ENCODE peak calls at places on chromosome 17, in eight cellular contexts. T is IMR-90, Z is A549, X is K562, V is H1, B is HepG2, L is SK-N-SH, G is GM12878. H is an unnamed sample.

GRCh38 chr17:50128441-50129302 is 1.3 kb downstream of the SAMD14 start:
- DNase-seq in T (peak; percentile 18), Z (no peak), X (no peak), V (peak; percentile 84), B (no peak), L (no peak), G (no peak), H (peak; percentile 65)

GRCh38 chr17:55812323-55812722 is 61.5 kb downstream of the PCTP start:
- DNase-seq in T (no peak), Z (no peak), X (no peak), V (no peak), B (no peak), L (no peak), G (no peak), H (no peak)

GRCh38 chr17:8742274-8742673 is 2.4 kb downstream of the CCDC42 start:
- DNase-seq in T (no peak), Z (no peak), X (no peak), V (no peak), B (no peak), L (no peak), G (no peak), H (no peak)

GRCh38 chr17:48046296-48046695 is 1.9 kb upstream of the NFE2L1 start:
- DNase-seq in T (no peak), Z (no peak), X (no peak), V (no peak), B (no peak), L (no peak), G (no peak), H (no peak)

GRCh38 chr17:29107933-29108805 is 65.2 kb downstream of the PIPOX start:
- DNase-seq in T (no peak), Z (peak; percentile 61), X (no peak), V (no peak), B (peak; percentile 25), L (peak; percentile 86), G (no peak), H (no peak)

GRCh38 chr17:69608808-69609494 is 194.5 kb downstream of the MAP2K6 start:
- DNase-seq in T (peak; percentile 96), Z (no peak), X (no peak), V (no peak), B (no peak), L (no peak), G (no peak), H (no peak)

GRCh38 chr17:31235110-31235509 is 61.9 kb downstream of the OMG start:
- DNase-seq in T (no peak), Z (no peak), X (no peak), V (no peak), B (no peak), L (no peak), G (no peak), H (no peak)

GRCh38 chr17:7133916-7134315 is 19.3 kb upstream of the ASGR2 start:
- DNase-seq in T (no peak), Z (no peak), X (no peak), V (no peak), B (no peak), L (no peak), G (no peak), H (no peak)

GRCh38 chr17:42276609-42277341 is 584 bp upstream of the STAT5B start:
- DNase-seq in T (peak; percentile 88), Z (peak; percentile 76), X (peak; percentile 71), V (peak; percentile 82), B (peak; percentile 73), L (peak; percentile 74), G (no peak), H (peak; percentile 56)

GRCh38 chr17:231966-232807 is 50.7 kb upstream of the DOC2B start:
- DNase-seq in T (no peak), Z (no peak), X (no peak), V (peak; percentile 29), B (no peak), L (peak; percentile 54), G (no peak), H (peak; percentile 6)

GRCh38 chr17:1787301-1787902 is 25.5 kb downstream of the SERPINF1 start:
- DNase-seq in T (peak; percentile 96), Z (peak; percentile 99), X (no peak), V (no peak), B (peak; percentile 29), L (peak; percentile 52), G (no peak), H (no peak)

DNA sequence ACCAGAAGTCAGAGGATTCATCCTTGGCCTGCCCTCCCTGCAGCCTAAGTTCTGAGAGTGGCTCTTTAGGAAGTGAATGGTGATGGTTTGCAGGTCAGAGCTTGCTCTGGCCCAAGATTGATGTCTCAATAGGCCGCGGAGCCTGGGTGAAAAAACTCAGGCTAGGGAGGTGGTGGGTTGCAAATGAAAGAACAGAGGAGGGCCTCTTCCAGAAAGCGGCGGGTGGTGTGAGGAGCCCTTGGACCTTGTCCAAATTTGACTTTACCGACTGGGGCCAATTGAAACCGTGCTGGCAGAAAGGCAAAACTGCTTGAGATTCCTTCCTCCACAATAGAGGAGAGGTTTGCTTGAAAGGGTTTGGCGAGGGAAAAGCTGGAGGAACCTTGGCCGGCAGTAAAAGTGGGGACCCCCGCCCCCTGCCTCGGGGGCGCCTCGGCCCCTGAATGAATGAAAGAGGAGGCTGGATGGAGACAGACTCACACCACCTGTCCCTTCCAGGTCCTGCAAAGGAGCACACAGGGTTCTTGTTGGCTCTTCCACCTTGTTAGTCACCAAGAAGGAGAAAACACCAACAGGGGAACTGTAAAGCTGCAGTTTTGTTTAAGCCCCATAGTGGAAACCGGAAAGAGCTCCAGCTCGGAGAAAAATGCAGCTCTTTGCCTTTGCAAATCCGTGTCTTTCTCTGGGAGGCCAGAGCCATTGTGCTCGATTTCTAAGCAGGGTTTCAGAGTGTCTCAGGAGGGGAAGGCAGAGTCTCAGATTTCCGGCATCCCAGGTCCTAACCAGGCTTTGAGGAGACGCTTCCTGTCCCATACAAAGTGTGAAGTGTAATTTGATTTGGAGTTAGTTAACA is 331.4 kb downstream of the SEC14L1 start:
- DNase-seq in T (peak; percentile 64), Z (no peak), X (no peak), V (no peak), B (no peak), L (peak; percentile 67), G (no peak), H (no peak)
- TF ChIP-seq USF2 in T (no peak), Z (no peak), X (no peak), V (no peak), B (no peak), L (no peak), G (no peak), H (no peak)

DNA sequence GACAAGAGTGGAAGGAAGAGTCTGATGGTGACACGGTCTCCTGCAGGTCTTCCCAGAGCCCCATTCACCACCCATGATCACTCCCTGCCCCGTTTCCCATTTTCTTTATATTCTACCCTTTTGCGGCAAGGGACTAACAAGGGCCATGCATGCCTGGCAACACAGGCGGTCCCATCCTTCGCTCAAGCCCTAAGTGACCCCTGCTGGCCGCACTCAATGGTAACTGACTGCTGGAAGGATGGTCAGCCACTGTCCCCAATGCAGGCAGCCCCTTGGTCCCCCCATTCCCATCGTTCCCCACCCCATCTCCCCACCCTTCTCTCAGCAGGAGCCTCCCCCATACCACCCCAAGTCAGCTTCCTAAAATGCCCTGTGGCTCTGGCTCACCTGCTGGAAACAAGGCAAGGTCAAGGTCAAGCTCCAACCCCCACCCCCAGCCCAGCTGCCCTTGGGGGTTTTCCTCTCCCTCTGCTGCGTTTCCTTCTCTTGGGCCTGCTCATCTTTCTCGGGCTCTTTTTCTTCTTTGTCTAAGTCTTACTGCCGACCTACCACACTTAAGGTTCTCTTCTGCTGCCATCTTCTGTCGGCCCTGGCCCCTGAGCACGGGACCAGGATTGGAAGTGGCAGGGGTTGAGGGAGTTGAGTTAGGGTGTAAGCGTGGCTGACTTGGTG is 116.0 kb downstream of the RPTOR start:
- DNase-seq in T (no peak), Z (no peak), X (peak; percentile 28), V (no peak), B (no peak), L (no peak), G (no peak), H (no peak)
- TF ChIP-seq USF2 in T (no peak), Z (no peak), X (no peak), V (no peak), B (no peak), L (no peak), G (no peak), H (no peak)

GRCh38 chr17:33942414-33942813 is 312.7 kb upstream of the CCL2 start:
- DNase-seq in T (no peak), Z (no peak), X (peak; percentile 59), V (no peak), B (no peak), L (peak; percentile 34), G (no peak), H (no peak)

GRCh38 chr17:33940769-33941168 is 314.3 kb upstream of the CCL2 start:
- DNase-seq in T (no peak), Z (no peak), X (no peak), V (no peak), B (no peak), L (no peak), G (no peak), H (no peak)

GRCh38 chr17:33939959-33940358 is 315.1 kb upstream of the CCL2 start:
- DNase-seq in T (no peak), Z (no peak), X (no peak), V (no peak), B (no peak), L (no peak), G (no peak), H (no peak)

GRCh38 chr17:33944412-33944811 is 310.7 kb upstream of the CCL2 start:
- DNase-seq in T (no peak), Z (no peak), X (no peak), V (no peak), B (no peak), L (no peak), G (no peak), H (no peak)

DNA sequence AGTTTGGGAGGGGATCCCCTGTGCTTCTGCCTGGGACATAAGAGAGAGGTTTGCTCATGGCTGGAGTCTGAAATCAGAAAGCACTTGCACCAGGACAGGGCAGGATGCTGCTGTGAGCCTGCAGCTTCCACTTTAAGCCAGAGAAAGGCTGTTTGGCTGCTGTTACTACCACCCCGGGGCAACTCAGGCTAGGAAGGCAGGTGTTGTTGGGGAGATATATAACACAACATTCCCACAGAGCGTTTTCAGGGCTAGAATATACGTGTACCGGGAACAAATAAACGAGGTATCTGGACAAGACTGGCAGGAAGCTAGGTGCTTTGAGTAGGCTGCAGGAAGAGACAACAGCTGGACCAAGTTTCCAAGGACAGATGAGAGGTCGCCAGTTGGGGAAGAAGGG is 313.3 kb upstream of the CCL2 start:
- DNase-seq in T (no peak), Z (no peak), X (no peak), V (no peak), B (no peak), L (no peak), G (no peak), H (no peak)
- TF ChIP-seq USF2 in T (no peak), Z (no peak), X (no peak), V (no peak), B (no peak), L (no peak), G (no peak), H (no peak)

DNA sequence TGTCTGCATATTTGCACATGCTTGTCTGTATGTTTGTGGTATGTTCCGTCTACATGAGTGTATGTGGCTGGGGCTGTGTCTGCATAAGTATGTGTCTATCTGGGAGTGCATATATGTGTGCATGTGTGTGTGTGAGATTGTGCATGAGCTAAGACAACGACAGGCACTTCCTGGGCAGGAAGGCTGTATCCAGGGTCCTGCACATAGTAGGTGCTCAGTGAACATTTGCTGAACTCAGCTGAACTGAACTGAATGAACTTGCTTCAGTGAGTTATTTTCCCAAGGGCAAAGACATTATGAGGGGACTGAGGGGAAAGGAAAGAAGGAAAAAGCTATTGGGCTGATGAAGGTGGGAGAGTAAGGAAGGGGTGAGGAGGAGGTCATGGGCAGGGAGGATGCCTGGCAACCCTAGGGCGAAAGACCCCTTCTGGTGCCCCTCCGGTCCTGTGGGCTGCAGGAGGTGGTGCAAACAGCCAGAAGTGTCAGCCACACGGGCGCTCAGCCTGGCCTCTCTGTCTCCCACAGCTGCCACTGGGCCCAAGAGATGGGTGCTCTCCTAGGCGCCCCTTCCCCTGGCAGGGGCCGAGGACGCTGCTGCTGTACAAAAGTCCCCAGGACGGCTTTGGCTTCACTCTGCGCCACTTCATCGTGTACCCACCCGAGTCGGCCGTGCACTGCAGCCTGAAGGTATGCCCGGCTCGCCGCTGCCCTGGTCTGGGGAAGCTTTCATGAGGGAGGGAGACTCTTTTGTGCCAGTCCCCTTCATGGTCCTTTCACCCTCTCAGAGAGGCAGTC is 29.5 kb downstream of the ARHGAP23 start:
- DNase-seq in T (no peak), Z (no peak), X (no peak), V (no peak), B (no peak), L (no peak), G (no peak), H (no peak)
- TF ChIP-seq USF2 in T (no peak), Z (no peak), X (no peak), V (no peak), B (no peak), L (no peak), G (no peak), H (no peak)